ENCODE peak calls at places on chromosome 5, in four cellular contexts. One of them, this sample, is unnamed.

GRCh38 chr5:59724482-59725392 is 168.8 kb downstream of the PDE4D start:
- DNase-seq in astrocyte of the spinal cord: peak; percentile 39
- DNase-seq in upper lobe of right lung: no peak
- DNase-seq in endodermal cell: peak; percentile 80
- DNase-seq in this sample: peak; percentile 22

GRCh38 chr5:177537389-177538361 is 16.7 kb downstream of the FAM193B start:
- DNase-seq in upper lobe of right lung: no peak
- DNase-seq in astrocyte of the spinal cord: peak; percentile 67
- DNase-seq in endodermal cell: no peak
- DNase-seq in this sample: peak; percentile 72

GRCh38 chr5:56569051-56569450 is 246.3 kb upstream of the MAP3K1 start:
- DNase-seq in astrocyte of the spinal cord: no peak
- DNase-seq in endodermal cell: no peak
- DNase-seq in upper lobe of right lung: no peak
- DNase-seq in this sample: no peak

GRCh38 chr5:24368121-24368520 is 276.7 kb downstream of the CDH10 start:
- DNase-seq in endodermal cell: no peak
- DNase-seq in upper lobe of right lung: no peak
- DNase-seq in astrocyte of the spinal cord: no peak
- DNase-seq in this sample: no peak

GRCh38 chr5:77024490-77024889 is 5.7 kb upstream of the AGGF1 start:
- DNase-seq in astrocyte of the spinal cord: no peak
- DNase-seq in endodermal cell: no peak
- DNase-seq in upper lobe of right lung: no peak
- DNase-seq in this sample: no peak

GRCh38 chr5:157998021-157998504 is 139.1 kb upstream of the CLINT1 start:
- DNase-seq in endodermal cell: no peak
- DNase-seq in astrocyte of the spinal cord: peak; percentile 14
- DNase-seq in upper lobe of right lung: no peak
- DNase-seq in this sample: no peak

GRCh38 chr5:66230551-66230950 is 86.5 kb downstream of the SREK1 start:
- DNase-seq in astrocyte of the spinal cord: peak; percentile 32
- DNase-seq in upper lobe of right lung: no peak
- DNase-seq in endodermal cell: no peak
- DNase-seq in this sample: no peak

GRCh38 chr5:459562-460412 is 16.8 kb downstream of the EXOC3 start:
- DNase-seq in astrocyte of the spinal cord: no peak
- DNase-seq in endodermal cell: peak; percentile 17
- DNase-seq in upper lobe of right lung: peak; percentile 48
- DNase-seq in this sample: no peak

GRCh38 chr5:40689442-40689841 is 9.7 kb downstream of the PTGER4 start:
- DNase-seq in upper lobe of right lung: no peak
- DNase-seq in endodermal cell: no peak
- DNase-seq in astrocyte of the spinal cord: peak; percentile 97
- DNase-seq in this sample: peak; percentile 95

GRCh38 chr5:104189031-104189430 is 626.4 kb upstream of the NUDT12 start:
- DNase-seq in endodermal cell: no peak
- DNase-seq in upper lobe of right lung: no peak
- DNase-seq in astrocyte of the spinal cord: peak; percentile 90
- DNase-seq in this sample: peak; percentile 38

GRCh38 chr5:35777358-35778087 is 79.2 kb upstream of the IL7R start:
- DNase-seq in endodermal cell: peak; percentile 88
- DNase-seq in astrocyte of the spinal cord: peak; percentile 85
- DNase-seq in upper lobe of right lung: no peak
- DNase-seq in this sample: peak; percentile 83

GRCh38 chr5:34738381-34738780 is 82.3 kb downstream of the RAI14 start:
- DNase-seq in astrocyte of the spinal cord: no peak
- DNase-seq in upper lobe of right lung: no peak
- DNase-seq in endodermal cell: no peak
- DNase-seq in this sample: no peak

GRCh38 chr5:176415240-176416122 is 858 bp downstream of the CLTB start:
- DNase-seq in astrocyte of the spinal cord: peak; percentile 43
- DNase-seq in upper lobe of right lung: peak; percentile 66
- DNase-seq in endodermal cell: peak; percentile 73
- DNase-seq in this sample: peak; percentile 69

GRCh38 chr5:172854958-172855357 is 20.9 kb downstream of the ERGIC1 start:
- DNase-seq in astrocyte of the spinal cord: no peak
- DNase-seq in upper lobe of right lung: no peak
- DNase-seq in endodermal cell: no peak
- DNase-seq in this sample: no peak

GRCh38 chr5:119031905-119032304 is 39.0 kb upstream of the DMXL1 start:
- DNase-seq in astrocyte of the spinal cord: no peak
- DNase-seq in upper lobe of right lung: no peak
- DNase-seq in endodermal cell: no peak
- DNase-seq in this sample: no peak

GRCh38 chr5:40124367-40124766 is 555.3 kb upstream of the PTGER4 start:
- DNase-seq in astrocyte of the spinal cord: peak; percentile 46
- DNase-seq in endodermal cell: no peak
- DNase-seq in upper lobe of right lung: no peak
- DNase-seq in this sample: no peak

GRCh38 chr5:175658299-175659145 is 651 bp downstream of the HRH2 start:
- DNase-seq in endodermal cell: peak; percentile 79
- DNase-seq in upper lobe of right lung: no peak
- DNase-seq in astrocyte of the spinal cord: no peak
- DNase-seq in this sample: no peak

GRCh38 chr5:43620944-43621505 is 18.0 kb downstream of the NNT start:
- DNase-seq in upper lobe of right lung: no peak
- DNase-seq in astrocyte of the spinal cord: no peak
- DNase-seq in endodermal cell: no peak
- DNase-seq in this sample: no peak

GRCh38 chr5:143671644-143672569 is 140.1 kb upstream of the HMHB1 start:
- DNase-seq in upper lobe of right lung: no peak
- DNase-seq in astrocyte of the spinal cord: no peak
- DNase-seq in endodermal cell: no peak
- DNase-seq in this sample: no peak

GRCh38 chr5:89556215-89557009 is 673.4 kb upstream of the MEF2C start:
- DNase-seq in upper lobe of right lung: no peak
- DNase-seq in astrocyte of the spinal cord: peak; percentile 87
- DNase-seq in endodermal cell: no peak
- DNase-seq in this sample: peak; percentile 77

GRCh38 chr5:31581498-31582099 is 49.5 kb downstream of the C5orf22 start:
- DNase-seq in upper lobe of right lung: no peak
- DNase-seq in endodermal cell: no peak
- DNase-seq in astrocyte of the spinal cord: peak; percentile 50
- DNase-seq in this sample: peak; percentile 21

GRCh38 chr5:177288191-177288590 is 15.3 kb downstream of the RAB24 start:
- DNase-seq in astrocyte of the spinal cord: no peak
- DNase-seq in upper lobe of right lung: no peak
- DNase-seq in endodermal cell: no peak
- DNase-seq in this sample: no peak

GRCh38 chr5:36028816-36029465 is 37.7 kb downstream of the UGT3A2 start:
- DNase-seq in endodermal cell: no peak
- DNase-seq in astrocyte of the spinal cord: no peak
- DNase-seq in upper lobe of right lung: no peak
- DNase-seq in this sample: no peak

GRCh38 chr5:196350-196749 is 5.1 kb downstream of the LRRC14B start:
- DNase-seq in endodermal cell: no peak
- DNase-seq in astrocyte of the spinal cord: no peak
- DNase-seq in upper lobe of right lung: peak; percentile 27
- DNase-seq in this sample: no peak

GRCh38 chr5:132396589-132397001 is 27.1 kb downstream of the SLC22A5 start:
- DNase-seq in astrocyte of the spinal cord: no peak
- DNase-seq in upper lobe of right lung: no peak
- DNase-seq in endodermal cell: no peak
- DNase-seq in this sample: peak; percentile 44

GRCh38 chr5:34062419-34062818 is 19.4 kb upstream of the C1QTNF3 start:
- DNase-seq in endodermal cell: no peak
- DNase-seq in upper lobe of right lung: no peak
- DNase-seq in astrocyte of the spinal cord: no peak
- DNase-seq in this sample: no peak

GRCh38 chr5:168104811-168105481 is 186.5 kb upstream of the WWC1 start:
- DNase-seq in endodermal cell: peak; percentile 81
- DNase-seq in astrocyte of the spinal cord: peak; percentile 27
- DNase-seq in upper lobe of right lung: no peak
- DNase-seq in this sample: no peak

GRCh38 chr5:93596676-93597441 is 13.8 kb downstream of the NR2F1 start:
- DNase-seq in upper lobe of right lung: peak; percentile 74
- DNase-seq in astrocyte of the spinal cord: peak; percentile 32
- DNase-seq in endodermal cell: peak; percentile 92
- DNase-seq in this sample: no peak
- TF ChIP-seq CTCF in upper lobe of right lung: no peak
- TF ChIP-seq CTCF in astrocyte of the spinal cord: peak; percentile 21
- TF ChIP-seq CTCF in endodermal cell: peak; percentile 67
- TF ChIP-seq CTCF in this sample: no peak

GRCh38 chr5:28896949-28897348 is 1858.6 kb upstream of the CDH9 start:
- DNase-seq in endodermal cell: no peak
- DNase-seq in upper lobe of right lung: no peak
- DNase-seq in astrocyte of the spinal cord: peak; percentile 23
- DNase-seq in this sample: no peak
- TF ChIP-seq CTCF in endodermal cell: peak; percentile 71
- TF ChIP-seq CTCF in upper lobe of right lung: no peak
- TF ChIP-seq CTCF in astrocyte of the spinal cord: peak; percentile 20
- TF ChIP-seq CTCF in this sample: peak; percentile 31

GRCh38 chr5:151459680-151460079 is 12.3 kb downstream of the SLC36A1 start:
- DNase-seq in upper lobe of right lung: no peak
- DNase-seq in astrocyte of the spinal cord: no peak
- DNase-seq in endodermal cell: no peak
- DNase-seq in this sample: peak; percentile 81
- TF ChIP-seq CTCF in upper lobe of right lung: no peak
- TF ChIP-seq CTCF in astrocyte of the spinal cord: no peak
- TF ChIP-seq CTCF in endodermal cell: peak; percentile 36
- TF ChIP-seq CTCF in this sample: peak; percentile 60

DNA sequence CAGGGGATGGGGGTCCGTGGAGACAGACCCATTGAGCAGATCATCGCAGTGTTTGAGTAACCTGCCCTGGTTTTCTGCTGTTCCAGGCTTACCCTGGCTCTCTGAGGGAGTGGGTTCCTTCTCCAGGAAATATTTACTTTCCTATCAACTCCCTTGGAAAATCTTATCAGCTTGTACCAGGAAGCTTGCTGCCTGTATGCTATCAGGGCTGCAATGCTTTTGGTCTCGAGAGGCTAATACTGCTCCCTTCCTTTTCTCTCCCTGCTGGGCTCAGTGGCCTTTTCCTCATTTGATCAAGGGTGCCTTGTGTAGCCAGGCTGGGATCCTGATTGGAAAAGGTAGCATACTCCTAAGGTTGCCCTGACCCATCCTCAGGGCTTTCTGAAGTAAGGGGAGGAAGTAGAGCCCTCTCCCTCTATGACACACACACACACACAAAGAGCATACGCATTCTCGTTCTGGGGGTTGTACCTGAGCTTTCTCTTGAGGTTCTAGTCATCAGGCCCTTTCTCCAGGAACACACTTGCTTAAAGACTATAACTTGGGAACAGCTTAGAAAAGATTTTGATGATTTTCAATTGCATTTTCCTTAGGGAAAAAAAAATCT is 41.6 kb downstream of the CYSTM1 start:
- DNase-seq in astrocyte of the spinal cord: no peak
- DNase-seq in endodermal cell: no peak
- DNase-seq in upper lobe of right lung: no peak
- DNase-seq in this sample: no peak
- TF ChIP-seq CTCF in astrocyte of the spinal cord: no peak
- TF ChIP-seq CTCF in endodermal cell: no peak
- TF ChIP-seq CTCF in upper lobe of right lung: no peak
- TF ChIP-seq CTCF in this sample: no peak

DNA sequence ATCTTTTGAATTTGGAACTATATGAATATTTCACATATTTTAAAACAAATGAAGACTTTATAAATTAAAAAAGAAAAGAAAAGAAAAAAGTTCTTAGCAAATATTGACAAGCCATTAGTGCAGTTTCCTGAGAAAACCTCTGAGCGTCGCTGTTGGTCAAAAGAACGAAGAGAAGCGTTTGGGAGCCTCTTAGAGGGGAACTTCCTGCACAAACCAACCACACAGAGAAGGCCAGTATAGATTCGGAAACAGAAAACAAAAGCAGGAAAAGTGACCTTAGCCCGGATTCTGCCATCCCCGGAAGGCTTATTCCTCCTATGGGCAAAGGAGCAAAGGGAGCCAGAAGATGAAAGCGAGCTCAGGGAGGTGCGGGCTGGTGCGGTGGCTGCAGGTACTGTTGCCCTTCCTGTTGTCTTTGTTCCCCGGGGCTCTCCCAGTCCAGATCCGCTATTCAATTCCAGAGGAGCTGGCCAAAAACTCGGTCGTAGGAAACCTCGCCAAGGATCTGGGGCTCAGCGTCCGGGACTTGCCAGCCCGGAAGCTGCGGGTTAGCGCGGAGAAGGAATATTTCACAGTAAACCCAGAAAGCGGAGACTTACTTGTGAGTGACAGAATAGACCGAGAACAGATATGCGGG is at the start of gene PCDHGB2:
- DNase-seq in upper lobe of right lung: no peak
- DNase-seq in endodermal cell: peak; percentile 63
- DNase-seq in astrocyte of the spinal cord: peak; percentile 33
- DNase-seq in this sample: peak; percentile 41
- TF ChIP-seq CTCF in upper lobe of right lung: peak; percentile 40
- TF ChIP-seq CTCF in endodermal cell: peak; percentile 72
- TF ChIP-seq CTCF in astrocyte of the spinal cord: peak; percentile 38
- TF ChIP-seq CTCF in this sample: peak; percentile 76

GRCh38 chr5:92401492-92401891 is 1018.4 kb upstream of the ARRDC3 start:
- DNase-seq in endodermal cell: peak; percentile 49
- DNase-seq in upper lobe of right lung: no peak
- DNase-seq in astrocyte of the spinal cord: peak; percentile 79
- DNase-seq in this sample: no peak
- TF ChIP-seq CTCF in endodermal cell: peak; percentile 30
- TF ChIP-seq CTCF in upper lobe of right lung: no peak
- TF ChIP-seq CTCF in astrocyte of the spinal cord: no peak
- TF ChIP-seq CTCF in this sample: no peak

GRCh38 chr5:149618581-149619248 is 37.4 kb downstream of the ARHGEF37 start:
- DNase-seq in endodermal cell: peak; percentile 83
- DNase-seq in astrocyte of the spinal cord: peak; percentile 73
- DNase-seq in upper lobe of right lung: no peak
- DNase-seq in this sample: peak; percentile 70
- TF ChIP-seq CTCF in endodermal cell: peak; percentile 81
- TF ChIP-seq CTCF in astrocyte of the spinal cord: peak; percentile 70
- TF ChIP-seq CTCF in upper lobe of right lung: peak; percentile 59
- TF ChIP-seq CTCF in this sample: peak; percentile 91

GRCh38 chr5:12133520-12133919 is 229.3 kb upstream of the CTNND2 start:
- DNase-seq in astrocyte of the spinal cord: no peak
- DNase-seq in endodermal cell: no peak
- DNase-seq in upper lobe of right lung: no peak
- DNase-seq in this sample: no peak
- TF ChIP-seq CTCF in astrocyte of the spinal cord: no peak
- TF ChIP-seq CTCF in endodermal cell: no peak
- TF ChIP-seq CTCF in upper lobe of right lung: no peak
- TF ChIP-seq CTCF in this sample: no peak

This sample was measured in HFFc6.